ENCODE peak calls at places on chromosomes 2 and 18, in nine cellular contexts. S is stomach, Y is A549, X is ovary, Q is sigmoid colon, G is K562, N is esophagus muscularis mucosa, D is transverse colon, I is HepG2. P is an unnamed sample.

GRCh38 chr2:199015072-199015471 is 442.7 kb downstream of the SATB2 start:
- DNase-seq in N (no peak), Y (no peak), S (no peak), G (no peak), X (no peak), I (no peak), Q (no peak), D (no peak), P (no peak)

GRCh38 chr2:178804791-178805190 is 2.4 kb downstream of the TTN start:
- DNase-seq in G (peak; percentile 36), X (no peak), N (no peak), Y (peak; percentile 25), Q (no peak), D (no peak), I (peak; percentile 22), S (no peak), P (no peak)

GRCh38 chr18:50848038-50848437 is 28.2 kb upstream of the MRO start:
- DNase-seq in I (no peak), N (no peak), Y (peak; percentile 18), G (no peak), Q (no peak), D (no peak), X (no peak), S (no peak), P (no peak)

GRCh38 chr2:189574793-189575475 is 5.7 kb downstream of the SLC40A1 start:
- DNase-seq in N (no peak), Y (peak; percentile 33), S (no peak), I (peak; percentile 76), D (no peak), G (no peak), Q (no peak), X (no peak), P (no peak)

GRCh38 chr18:55886886-55887285 is 298.9 kb upstream of the TCF4 start:
- DNase-seq in D (no peak), Y (no peak), Q (no peak), G (no peak), N (no peak), I (no peak), X (no peak), S (no peak), P (no peak)

GRCh38 chr2:113138428-113139322 is 11.3 kb downstream of the IL1RN start:
- DNase-seq in X (no peak), N (no peak), G (peak; percentile 83), D (no peak), Q (no peak), S (peak; percentile 50), I (peak; percentile 76), Y (peak; percentile 76), P (peak; percentile 91)

GRCh38 chr2:235493775-235494715 is at the start of gene AGAP1:
- DNase-seq in I (peak; percentile 74), S (peak; percentile 93), X (peak; percentile 94), Q (peak; percentile 94), D (peak; percentile 91), Y (peak; percentile 87), G (peak; percentile 85), N (peak; percentile 94), P (peak; percentile 73)

GRCh38 chr2:234960091-234961088 is 8.6 kb downstream of the SH3BP4 start:
- DNase-seq in Y (no peak), I (no peak), Q (no peak), D (no peak), X (peak; percentile 29), S (no peak), N (no peak), G (no peak), P (no peak)

GRCh38 chr2:6909431-6910385 is 7.5 kb upstream of the RNF144A start:
- DNase-seq in I (no peak), Q (no peak), Y (no peak), D (no peak), X (no peak), G (peak; percentile 82), S (no peak), N (no peak), P (no peak)

DNA sequence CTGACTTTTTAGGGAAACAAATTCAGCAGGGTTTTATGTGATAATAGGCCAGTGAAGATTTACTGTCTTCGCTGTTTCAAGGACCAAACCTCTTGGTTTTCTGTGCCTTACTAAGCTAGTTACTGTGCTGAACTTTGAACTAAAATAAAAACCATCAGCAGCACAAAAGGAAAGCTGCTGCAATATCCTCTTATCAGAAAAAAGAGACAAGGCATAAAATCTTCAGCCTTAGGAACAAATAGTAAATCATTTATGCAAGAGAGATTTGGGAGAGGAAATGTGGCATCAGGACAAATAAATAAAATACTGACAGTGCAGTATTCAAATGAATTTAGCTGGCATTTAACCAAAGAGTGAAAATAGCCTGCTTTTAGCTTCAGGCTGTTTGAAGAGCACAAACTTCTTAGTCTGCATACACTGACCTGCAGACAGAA is 64.1 kb upstream of the EHBP1 start:
- DNase-seq in N (no peak), D (no peak), Y (peak; percentile 35), I (no peak), G (no peak), Q (no peak), S (no peak), X (no peak), P (no peak)
- TF ChIP-seq EP300 in N (no peak), D (no peak), Y (no peak), I (no peak), G (no peak), Q (no peak), S (no peak), X (no peak), P (no peak)

GRCh38 chr2:36780231-36780808 is 83.8 kb downstream of the VIT start:
- DNase-seq in S (no peak), G (peak; percentile 55), N (no peak), X (no peak), Q (no peak), D (no peak), I (peak; percentile 51), Y (peak; percentile 58), P (peak; percentile 49)
- TF ChIP-seq EP300 in S (no peak), G (no peak), N (no peak), X (no peak), Q (no peak), D (no peak), I (no peak), Y (no peak), P (peak; percentile 6)

DNA sequence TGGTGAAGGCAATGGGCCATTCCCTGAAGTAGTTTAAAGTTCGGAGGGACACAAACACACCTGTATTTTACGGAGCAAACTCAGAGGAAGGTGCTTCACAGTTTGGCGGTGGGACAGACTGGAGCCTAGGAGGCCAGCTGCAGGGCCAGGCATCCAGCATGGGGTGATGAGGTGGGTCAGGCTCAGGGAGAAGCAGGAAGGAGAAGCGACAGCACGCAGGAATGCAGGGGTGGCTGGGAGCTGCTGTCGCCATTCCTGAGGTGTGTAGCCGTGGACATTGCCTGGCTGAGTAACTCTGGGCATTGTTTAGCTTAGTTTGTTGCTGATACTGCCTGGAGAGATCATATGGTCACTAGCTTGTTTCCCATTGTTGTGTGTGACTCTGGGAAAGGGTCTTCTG is 35.8 kb upstream of the METTL21A start:
- DNase-seq in G (no peak), D (no peak), I (peak; percentile 31), Q (no peak), X (no peak), N (no peak), Y (no peak), S (no peak), P (no peak)
- TF ChIP-seq EP300 in G (no peak), D (no peak), I (no peak), Q (no peak), X (no peak), N (no peak), Y (no peak), S (no peak), P (no peak)

GRCh38 chr2:73855526-73855925 is 26.8 kb downstream of the STAMBP start:
- DNase-seq in I (no peak), S (no peak), G (no peak), D (no peak), X (no peak), Y (no peak), Q (no peak), N (no peak), P (no peak)

GRCh38 chr2:73856214-73856613 is 27.5 kb downstream of the STAMBP start:
- DNase-seq in Q (no peak), N (no peak), I (no peak), Y (no peak), S (no peak), X (no peak), D (no peak), G (no peak), P (no peak)

GRCh38 chr2:73862987-73863386 is 29.8 kb upstream of the ACTG2 start:
- DNase-seq in N (no peak), G (no peak), X (no peak), Q (no peak), Y (no peak), D (no peak), I (no peak), S (no peak), P (no peak)

GRCh38 chr2:73859721-73860586 is 31.2 kb downstream of the STAMBP start:
- DNase-seq in X (no peak), I (peak; percentile 44), Q (no peak), G (peak; percentile 23), D (no peak), Y (peak; percentile 73), N (no peak), S (no peak), P (no peak)
- TF ChIP-seq EP300 in X (no peak), I (no peak), Q (no peak), G (no peak), D (no peak), Y (no peak), N (no peak), S (no peak), P (no peak)

GRCh38 chr2:239934571-239935171 is 90.5 kb downstream of the NDUFA10 start:
- DNase-seq in D (peak; percentile 71), G (peak; percentile 61), S (peak; percentile 62), Q (peak; percentile 84), N (no peak), I (peak; percentile 74), Y (peak; percentile 50), X (peak; percentile 44), P (peak; percentile 74)
- TF ChIP-seq EP300 in D (no peak), G (no peak), S (no peak), Q (no peak), N (no peak), I (no peak), Y (no peak), X (no peak), P (no peak)

GRCh38 chr2:176102309-176102866 is 2.8 kb downstream of the HOXD12 start:
- DNase-seq in Y (no peak), D (no peak), X (no peak), Q (no peak), G (no peak), S (no peak), I (no peak), N (no peak), P (no peak)
- TF ChIP-seq EP300 in Y (no peak), D (no peak), X (no peak), Q (no peak), G (no peak), S (no peak), I (no peak), N (no peak), P (no peak)

DNA sequence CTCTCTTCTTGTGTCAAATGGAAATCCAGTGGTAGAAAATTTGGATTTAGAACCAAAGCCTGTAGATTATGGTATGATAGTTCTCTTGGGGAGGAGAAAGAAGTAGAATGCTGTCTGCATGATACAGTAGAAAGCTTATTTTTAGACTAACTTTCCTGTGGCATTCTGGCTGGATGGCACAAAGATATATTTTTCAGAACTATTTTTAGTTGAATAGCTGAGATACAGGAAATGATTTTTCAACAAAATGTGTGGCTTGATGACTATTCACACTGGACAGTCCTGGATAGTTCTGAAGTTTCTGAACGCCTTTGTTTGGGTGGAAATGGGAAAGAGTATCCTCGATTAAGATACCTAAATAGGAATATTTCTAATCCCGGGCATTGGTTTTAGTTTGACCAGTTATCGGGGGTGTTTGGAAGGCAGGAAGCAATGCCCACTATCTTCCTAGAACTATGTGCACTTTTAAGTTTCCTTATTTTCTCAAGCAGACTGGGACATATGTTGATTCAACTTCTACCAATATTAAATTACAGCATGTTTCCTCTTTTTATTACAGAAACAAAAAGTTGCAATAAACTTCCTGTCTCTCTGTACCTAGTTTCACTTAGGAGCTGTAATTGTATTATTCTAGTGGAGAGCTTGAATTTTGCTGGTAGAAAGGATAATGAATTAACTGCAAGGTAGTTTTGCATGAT is 32.1 kb downstream of the GDF7 start:
- DNase-seq in X (no peak), Y (no peak), G (no peak), Q (no peak), S (no peak), D (no peak), N (no peak), I (no peak), P (no peak)
- TF ChIP-seq EP300 in X (no peak), Y (no peak), G (no peak), Q (no peak), S (no peak), D (no peak), N (no peak), I (no peak), P (no peak)